ENCODE peak calls at places on chromosomes 1 and 21, in six cellular contexts. E is GM12878, W is GM12891, R is K562, M is SK-N-SH, O is H1. G is an unnamed sample.

GRCh38 chr1:157418659-157419058 is 133.7 kb downstream of the FCRL5 start:
- DNase-seq in E (no peak), W (no peak), R (no peak), M (no peak), O (no peak), G (no peak)

GRCh38 chr1:66282343-66282852 is 251.6 kb upstream of the SGIP1 start:
- DNase-seq in E (peak; percentile 98), W (no peak), R (no peak), M (no peak), O (no peak), G (peak; percentile 23)

GRCh38 chr1:86636898-86637297 is 67.5 kb upstream of the SH3GLB1 start:
- DNase-seq in E (no peak), W (no peak), R (no peak), M (no peak), O (no peak), G (no peak)

GRCh38 chr1:176029155-176029554 is 177.9 kb downstream of the COP1 start:
- DNase-seq in E (no peak), W (no peak), R (no peak), M (no peak), O (no peak), G (no peak)

GRCh38 chr1:9822897-9823692 is 670 bp downstream of the CLSTN1 start:
- DNase-seq in E (no peak), W (no peak), R (peak; percentile 62), M (no peak), O (no peak), G (no peak)

GRCh38 chr1:214116258-214116657 is 128.5 kb downstream of the PROX1 start:
- DNase-seq in E (no peak), W (no peak), R (no peak), M (no peak), O (no peak), G (no peak)

GRCh38 chr1:206105612-206106011 is 11.6 kb downstream of the AVPR1B start:
- DNase-seq in E (no peak), W (no peak), R (no peak), M (no peak), O (peak; percentile 27), G (no peak)

GRCh38 chr1:40362699-40363098 is 10.8 kb upstream of the SMAP2 start:
- DNase-seq in E (no peak), W (no peak), R (no peak), M (no peak), O (no peak), G (no peak)

GRCh38 chr1:53616927-53617326 is 122.0 kb downstream of the GLIS1 start:
- DNase-seq in E (no peak), W (no peak), R (no peak), M (no peak), O (no peak), G (no peak)

GRCh38 chr1:33219886-33220661 is 36.2 kb upstream of the ZNF362 start:
- DNase-seq in E (no peak), W (no peak), R (no peak), M (no peak), O (no peak), G (no peak)

GRCh38 chr1:25140073-25140797 is 92.1 kb downstream of the SYF2 start:
- DNase-seq in E (peak; percentile 69), W (peak; percentile 46), R (no peak), M (no peak), O (peak; percentile 44), G (peak; percentile 48)

GRCh38 chr21:16169102-16169511 is 439.3 kb downstream of the USP25 start:
- DNase-seq in E (no peak), W (no peak), R (no peak), M (no peak), O (no peak), G (no peak)

GRCh38 chr1:150362721-150363425 is 1.1 kb upstream of the RPRD2 start:
- DNase-seq in E (no peak), W (no peak), R (no peak), M (peak; percentile 16), O (peak; percentile 44), G (no peak)

DNA sequence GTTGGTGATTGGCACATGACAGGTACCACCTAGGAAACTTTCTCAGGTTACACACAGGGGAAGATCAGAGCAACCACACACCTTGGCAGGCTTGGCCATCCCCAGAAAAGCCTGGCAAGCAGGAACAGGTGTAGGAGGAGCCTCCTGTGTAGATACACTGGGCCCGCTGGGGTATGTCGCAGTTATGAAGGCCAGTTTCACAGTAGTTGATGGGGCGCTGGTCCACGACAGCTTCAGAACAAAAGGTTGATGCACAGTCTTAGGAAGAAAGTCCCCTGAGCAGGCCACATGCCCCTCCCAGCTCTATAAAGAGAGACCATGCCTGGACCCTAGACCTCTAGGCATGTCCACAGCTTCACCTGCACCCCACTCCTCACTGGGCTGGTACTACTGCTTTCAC is 51.6 kb downstream of the NID1 start:
- DNase-seq in E (no peak), W (no peak), R (no peak), M (no peak), O (no peak), G (no peak)
- TF ChIP-seq TAF1 in E (no peak), W (no peak), R (no peak), M (no peak), O (no peak), G (no peak)

DNA sequence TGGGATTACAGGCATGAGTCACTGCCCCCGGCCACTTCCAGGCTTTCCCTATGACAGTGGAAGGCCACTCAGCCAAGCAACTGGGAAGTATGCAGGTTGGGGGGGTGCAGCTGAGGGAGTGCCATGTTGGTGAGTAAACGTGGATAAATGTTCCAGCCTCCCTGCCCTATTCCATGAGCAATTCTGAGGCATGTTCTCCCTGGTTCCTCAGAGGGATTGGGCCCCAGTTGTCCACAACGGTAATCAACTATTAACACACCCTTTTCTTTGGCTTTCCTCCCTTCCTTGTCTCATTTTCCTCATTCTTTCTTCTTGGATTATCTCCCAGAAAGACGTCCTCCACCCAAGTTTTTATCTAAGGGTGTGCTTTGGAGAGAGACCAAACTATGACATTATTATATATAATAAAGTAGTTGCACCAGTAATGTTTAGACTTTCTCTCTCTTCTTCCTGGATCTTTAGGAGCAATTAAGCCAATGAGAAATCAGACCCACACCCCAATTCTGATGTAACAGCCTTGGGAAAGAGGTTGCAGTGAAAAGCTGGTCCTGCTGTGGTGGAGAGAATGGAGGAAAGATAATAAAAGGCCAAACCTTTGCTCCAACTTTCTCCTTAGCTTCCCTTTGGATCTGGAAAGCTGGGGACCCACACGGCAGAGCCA is 6.8 kb upstream of the SLAMF9 start:
- DNase-seq in E (no peak), W (no peak), R (no peak), M (no peak), O (no peak), G (no peak)
- TF ChIP-seq POLR2AphosphoS5 in E (no peak), W (no peak), R (no peak), M (no peak), O (no peak), G (no peak)

GRCh38 chr1:23477359-23478144 is 6.4 kb downstream of the ASAP3 start:
- DNase-seq in E (no peak), W (no peak), R (no peak), M (no peak), O (no peak), G (no peak)
- TF ChIP-seq TAF1 in E (no peak), W (no peak), R (no peak), M (no peak), O (no peak), G (no peak)

GRCh38 chr1:46517010-46517600 is 27.5 kb downstream of the DMBX1 start:
- DNase-seq in E (no peak), W (no peak), R (peak; percentile 75), M (no peak), O (peak; percentile 72), G (no peak)
- TF ChIP-seq POLR2AphosphoS5 in E (no peak), W (no peak), R (no peak), M (no peak), O (no peak), G (no peak)

DNA sequence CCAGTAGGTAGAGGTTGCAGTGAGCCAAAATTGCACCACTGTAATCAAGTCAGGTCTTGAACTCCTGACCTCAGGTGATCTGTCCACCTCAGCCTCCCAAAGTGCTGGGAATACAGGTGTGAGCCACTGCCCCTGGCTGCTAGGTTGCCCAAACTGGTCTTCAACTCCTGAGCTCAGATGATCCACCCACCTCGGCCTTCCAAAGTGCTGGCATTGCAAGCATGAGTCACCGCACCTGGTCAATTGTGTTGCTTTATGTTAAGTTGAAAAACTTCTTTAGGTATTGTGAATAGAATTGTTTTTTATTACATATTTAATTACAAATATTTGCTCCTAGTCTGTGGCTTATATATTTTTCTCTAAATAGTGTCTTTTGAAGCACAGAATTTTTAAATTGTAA is 80.5 kb downstream of the PRKAB2 start:
- DNase-seq in E (no peak), W (no peak), R (no peak), M (no peak), O (no peak), G (no peak)
- TF ChIP-seq TAF1 in E (no peak), W (no peak), R (no peak), M (no peak), O (no peak), G (no peak)

DNA sequence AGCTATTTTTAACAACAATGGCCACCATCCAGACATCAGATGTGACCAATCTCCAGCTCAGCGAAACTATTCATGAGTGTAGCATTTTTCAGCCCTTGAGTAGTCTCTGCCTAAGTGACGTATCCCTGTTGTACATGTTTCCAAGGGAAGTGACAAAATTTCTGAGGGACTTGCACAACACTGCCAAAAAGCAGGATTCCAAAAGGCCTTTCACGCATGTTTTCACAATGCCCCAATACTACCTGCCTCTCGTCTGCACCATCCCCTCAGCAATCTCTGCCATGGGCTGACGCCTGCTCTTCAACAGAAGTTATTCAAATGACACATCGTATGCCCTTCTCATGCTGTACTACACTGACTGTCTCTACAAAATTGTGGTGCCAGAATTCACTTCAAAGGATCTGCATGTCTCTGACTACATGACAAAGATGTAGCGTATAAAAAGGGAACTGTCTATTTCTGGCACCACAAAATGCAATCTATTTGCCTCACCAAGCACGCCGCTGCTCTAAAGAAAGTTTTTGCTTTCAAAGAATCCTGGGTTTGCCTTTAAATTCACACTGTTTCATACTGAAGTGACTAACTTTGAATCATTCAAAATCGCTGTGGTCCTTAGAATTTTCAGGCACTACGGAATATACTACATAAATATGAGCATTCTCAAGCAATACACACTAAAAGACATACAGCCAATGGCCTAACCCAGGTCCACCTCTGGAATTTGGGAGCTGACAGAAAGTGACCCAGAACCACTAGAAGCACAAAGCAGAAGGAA is 32.9 kb downstream of the JAK1 start:
- DNase-seq in E (no peak), W (no peak), R (no peak), M (no peak), O (no peak), G (no peak)
- TF ChIP-seq POLR2AphosphoS5 in E (no peak), W (no peak), R (no peak), M (peak; percentile 13), O (no peak), G (no peak)

G was measured in GM12892.